ENCODE peak calls at places on chromosomes 5 and 9, in eight cellular contexts. Q is stomach, B is heart left ventricle, Z is dorsolateral prefrontal cortex, J is Peyer's patch, F is endodermal cell, N is AG10803, I is HFF-Myc. W is an unnamed sample.

GRCh38 chr5:127001621-127002296 is 28.6 kb downstream of the MARCHF3 start:
- DNase-seq in Q (no peak), B (no peak), Z (no peak), J (no peak), F (no peak), N (peak; percentile 95), I (no peak), W (peak; percentile 88)

GRCh38 chr9:125428060-125428481 is 166.4 kb downstream of the GAPVD1 start:
- DNase-seq in Q (peak; percentile 36), B (no peak), Z (no peak), J (no peak), F (peak; percentile 81), N (no peak), I (no peak), W (peak; percentile 19)

GRCh38 chr9:77305622-77306365 is 128.5 kb downstream of the VPS13A start:
- DNase-seq in Q (no peak), B (no peak), Z (no peak), J (no peak), F (no peak), N (peak; percentile 87), I (no peak), W (peak; percentile 9)

GRCh38 chr9:14316574-14317304 is 2.8 kb upstream of the NFIB start:
- DNase-seq in Q (no peak), B (no peak), Z (no peak), J (no peak), F (peak; percentile 58), N (no peak), I (no peak), W (no peak)

GRCh38 chr5:132621699-132622098 is 36.3 kb upstream of the IL13 start:
- DNase-seq in Q (no peak), B (no peak), Z (no peak), J (no peak), F (no peak), N (no peak), I (no peak), W (no peak)

GRCh38 chr5:154878642-154879335 is 20.4 kb downstream of the CNOT8 start:
- DNase-seq in Q (no peak), B (no peak), Z (no peak), J (no peak), F (peak; percentile 36), N (no peak), I (no peak), W (no peak)

GRCh38 chr5:140073296-140073695 is 30.2 kb upstream of the NRG2 start:
- DNase-seq in Q (no peak), B (no peak), Z (no peak), J (no peak), F (no peak), N (peak; percentile 22), I (no peak), W (peak; percentile 43)

GRCh38 chr5:78972654-78973428 is 12.3 kb downstream of the ARSB start:
- DNase-seq in Q (peak; percentile 43), B (peak; percentile 33), Z (no peak), J (no peak), F (no peak), N (peak; percentile 72), I (peak; percentile 74), W (peak; percentile 77)

GRCh38 chr5:137888489-137888874 is 775 bp upstream of the PKD2L2 start:
- DNase-seq in Q (no peak), B (no peak), Z (no peak), J (no peak), F (no peak), N (no peak), I (no peak), W (no peak)
- H3K4me3 ChIP-seq in Q (no peak overlapping the region), B (peak overlapping the region; percentile 53), Z (peak overlapping the region; percentile 57), J (peak overlapping the region; percentile 55), F (no peak overlapping the region), N (peak overlapping the region; percentile 59), I (peak overlapping the region; percentile 47), W (peak overlapping the region; percentile 50)

GRCh38 chr9:6733243-6733642 is 24.5 kb upstream of the KDM4C start:
- DNase-seq in Q (no peak), B (no peak), Z (no peak), J (no peak), F (no peak), N (no peak), I (no peak), W (no peak)

GRCh38 chr9:6735422-6735821 is 22.4 kb upstream of the KDM4C start:
- DNase-seq in Q (no peak), B (no peak), Z (no peak), J (no peak), F (no peak), N (no peak), I (no peak), W (no peak)

GRCh38 chr9:6733831-6734230 is 23.9 kb upstream of the KDM4C start:
- DNase-seq in Q (no peak), B (no peak), Z (no peak), J (no peak), F (no peak), N (no peak), I (no peak), W (no peak)

DNA sequence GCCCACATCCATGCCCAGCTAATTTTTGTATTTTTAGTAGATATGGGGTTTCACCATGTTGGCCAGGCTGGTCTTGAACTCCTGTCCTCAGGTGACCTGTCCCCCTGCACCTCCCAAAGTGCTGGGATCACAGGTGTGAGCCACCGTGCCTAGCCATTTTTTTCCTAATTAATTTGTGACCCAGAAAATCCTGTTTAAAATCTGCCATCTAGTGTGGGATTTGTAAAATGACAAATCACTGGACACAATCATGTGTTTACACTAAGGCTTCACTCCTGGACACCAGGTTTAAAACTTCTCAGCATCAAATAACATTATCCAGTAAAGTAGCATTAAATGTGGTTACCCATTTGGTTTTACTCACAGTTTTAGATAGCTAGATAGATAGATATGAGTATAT is 18.6 kb upstream of the KDM4C start:
- DNase-seq in Q (no peak), B (no peak), Z (no peak), J (no peak), F (no peak), N (peak; percentile 9), I (no peak), W (no peak)
- TF ChIP-seq CTCF in Q (no peak), B (no peak), Z (peak; percentile 54), J (no peak), F (peak; percentile 57), N (peak; percentile 45), I (peak; percentile 17), W (peak; percentile 40)

GRCh38 chr9:130542457-130543228 is 36.7 kb upstream of the FUBP3 start:
- DNase-seq in Q (no peak), B (no peak), Z (no peak), J (no peak), F (peak; percentile 53), N (no peak), I (no peak), W (no peak)
- H3K4me3 ChIP-seq in Q (no peak overlapping the region), B (no peak overlapping the region), Z (no peak overlapping the region), J (no peak overlapping the region), F (no peak overlapping the region), N (no peak overlapping the region), I (no peak overlapping the region), W (no peak overlapping the region)

DNA sequence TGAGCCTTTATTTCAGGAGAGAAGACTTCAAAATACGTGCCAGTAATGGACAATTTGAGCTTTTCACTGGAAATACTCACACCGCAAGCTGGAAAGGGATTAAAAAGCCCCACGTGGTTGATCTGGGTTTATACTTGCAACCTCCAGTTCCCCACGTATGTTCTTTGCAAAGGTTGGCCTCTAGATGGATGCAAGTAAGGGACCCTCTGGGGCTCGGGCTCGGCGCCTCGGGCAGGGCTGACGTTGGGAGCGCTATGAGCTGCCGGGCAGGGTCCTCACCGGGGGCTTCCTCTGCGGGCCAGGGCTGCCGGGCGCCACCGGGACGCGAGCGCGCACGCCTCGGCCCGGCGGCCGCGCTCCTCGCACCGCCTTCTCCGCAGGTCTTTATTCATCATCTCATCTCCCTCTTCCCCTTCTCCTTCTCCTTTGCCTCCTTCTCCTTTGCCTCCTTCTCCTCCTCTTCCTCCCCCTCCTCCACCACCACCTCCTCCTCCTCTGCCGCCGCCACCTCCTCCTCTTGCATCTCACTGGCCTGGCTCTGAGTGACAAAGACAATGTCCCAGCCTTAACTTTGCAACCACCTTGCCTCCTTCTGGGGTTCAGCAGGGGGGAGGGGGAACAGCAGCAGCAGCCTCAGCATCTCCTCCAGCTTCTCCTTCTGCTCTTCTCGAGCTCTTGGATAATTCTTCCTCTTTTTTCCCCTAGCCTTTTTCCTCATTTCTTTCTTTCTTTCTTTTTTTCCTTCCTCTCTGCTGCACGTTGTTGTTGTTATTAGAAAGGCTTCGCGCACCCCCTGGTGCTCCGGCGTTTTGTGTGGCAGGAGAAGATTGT is 636 bp upstream of the ZNF462 start:
- DNase-seq in Q (no peak), B (no peak), Z (no peak), J (peak; percentile 58), F (peak; percentile 86), N (peak; percentile 34), I (no peak), W (peak; percentile 56)
- TF ChIP-seq CTCF in Q (no peak), B (no peak), Z (no peak), J (no peak), F (peak; percentile 28), N (peak; percentile 53), I (peak; percentile 9), W (peak; percentile 31)

DNA sequence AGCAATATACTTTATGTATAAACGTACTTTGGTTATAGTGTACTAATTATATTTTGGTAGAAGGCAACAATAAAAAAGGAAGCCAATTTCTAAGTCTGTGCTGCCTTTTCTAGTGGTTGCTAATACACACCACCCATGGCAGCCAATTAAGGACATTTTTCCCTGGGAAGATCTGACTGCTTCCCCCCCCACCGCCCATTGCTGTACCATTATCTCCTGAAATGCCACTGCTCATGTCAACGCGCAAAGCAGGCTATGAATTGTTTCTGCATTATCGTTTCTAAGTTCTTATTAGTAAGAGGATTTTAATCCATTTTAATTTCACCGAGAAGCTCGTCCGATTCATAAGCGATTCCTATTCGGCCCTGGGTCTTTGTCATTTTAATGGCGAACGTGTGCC is 55.6 kb upstream of the SHC3 start:
- DNase-seq in Q (no peak), B (no peak), Z (no peak), J (no peak), F (no peak), N (no peak), I (no peak), W (no peak)
- H3K4me3 ChIP-seq in Q (peak overlapping the region; percentile 3), B (no peak overlapping the region), Z (peak overlapping the region; percentile 39), J (no peak overlapping the region), F (peak overlapping the region; percentile 82), N (no peak overlapping the region), I (peak overlapping the region; percentile 13), W (no peak overlapping the region)

DNA sequence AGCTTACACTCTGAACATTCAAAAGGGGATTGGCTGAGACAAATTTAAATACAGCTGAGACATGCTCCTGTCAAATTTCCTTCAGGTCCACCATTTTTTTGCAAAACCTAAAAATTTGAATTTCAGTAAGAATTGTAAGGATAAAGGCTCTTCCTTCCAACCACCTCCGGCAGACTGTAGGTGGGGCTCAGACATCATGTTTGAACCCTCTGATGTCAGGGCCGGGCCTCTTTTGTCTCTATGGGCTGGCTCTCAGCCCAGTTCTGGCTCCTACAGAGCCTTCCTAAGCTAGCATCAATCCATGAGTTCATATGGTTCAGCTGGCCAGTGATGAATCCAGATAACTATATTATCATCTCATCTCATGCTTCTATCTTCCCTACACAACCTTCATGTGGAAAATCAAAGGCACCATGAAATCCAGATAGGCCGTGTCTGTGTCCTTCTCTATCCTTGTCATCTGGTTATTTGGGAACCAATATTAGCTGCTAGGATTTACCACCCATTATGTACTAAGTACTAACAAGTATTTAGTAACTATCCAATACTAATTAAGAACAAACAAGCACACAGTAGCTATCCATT is 44.2 kb downstream of the NIPSNAP3B start:
- DNase-seq in Q (peak; percentile 30), B (peak; percentile 36), Z (no peak), J (no peak), F (peak; percentile 79), N (peak; percentile 54), I (no peak), W (peak; percentile 64)
- TF ChIP-seq CTCF in Q (no peak), B (peak; percentile 43), Z (peak; percentile 63), J (no peak), F (peak; percentile 70), N (peak; percentile 52), I (peak; percentile 25), W (peak; percentile 34)

W was measured in fibroblast of pulmonary artery.